ENCODE peak calls at places on chromosomes 5 and 9, in six cellular contexts. One of them, this sample, is unnamed. For H3K4me1, the result is how much of the 10 kb centered on the place peaks cover.

GRCh38 chr5:138032028-138032571 is 779 bp downstream of the FAM13B start:
- DNase-seq in pancreas: peak
- DNase-seq in right lobe of liver: peak
- DNase-seq in ovary: peak
- DNase-seq in PC-9: peak
- DNase-seq in HCT116: no peak
- DNase-seq in this sample: peak

GRCh38 chr9:94971378-94972131 is 245.1 kb downstream of the AOPEP start:
- DNase-seq in pancreas: no peak
- DNase-seq in right lobe of liver: peak
- DNase-seq in ovary: no peak
- DNase-seq in PC-9: no peak
- DNase-seq in HCT116: no peak
- DNase-seq in this sample: no peak

GRCh38 chr9:21017092-21017491 is 14.3 kb downstream of the HACD4 start:
- DNase-seq in pancreas: no peak
- DNase-seq in right lobe of liver: no peak
- DNase-seq in ovary: no peak
- DNase-seq in PC-9: no peak
- DNase-seq in HCT116: no peak
- DNase-seq in this sample: no peak

GRCh38 chr5:20974423-20974822 is 986.4 kb upstream of the CDH18 start:
- DNase-seq in pancreas: no peak
- DNase-seq in right lobe of liver: no peak
- DNase-seq in ovary: no peak
- DNase-seq in PC-9: no peak
- DNase-seq in HCT116: no peak
- DNase-seq in this sample: no peak

GRCh38 chr5:112554089-112554977 is 135.3 kb upstream of the EPB41L4A start:
- DNase-seq in pancreas: no peak
- DNase-seq in right lobe of liver: no peak
- DNase-seq in ovary: no peak
- DNase-seq in PC-9: no peak
- DNase-seq in HCT116: no peak
- DNase-seq in this sample: no peak

GRCh38 chr9:138051586-138052321 is 174.2 kb downstream of the CACNA1B start:
- DNase-seq in pancreas: no peak
- DNase-seq in right lobe of liver: no peak
- DNase-seq in ovary: no peak
- DNase-seq in PC-9: no peak
- DNase-seq in HCT116: no peak
- DNase-seq in this sample: no peak

GRCh38 chr5:77145666-77146065 is 58.6 kb upstream of the ZBED3 start:
- DNase-seq in pancreas: no peak
- DNase-seq in right lobe of liver: no peak
- DNase-seq in ovary: no peak
- DNase-seq in PC-9: no peak
- DNase-seq in HCT116: no peak
- DNase-seq in this sample: no peak

GRCh38 chr9:15277400-15278137 is 29.4 kb downstream of the TTC39B start:
- DNase-seq in pancreas: no peak
- DNase-seq in right lobe of liver: no peak
- DNase-seq in ovary: no peak
- DNase-seq in PC-9: no peak
- DNase-seq in HCT116: peak
- DNase-seq in this sample: no peak

GRCh38 chr9:90946981-90947380 is 145.4 kb downstream of the SYK start:
- DNase-seq in pancreas: no peak
- DNase-seq in right lobe of liver: no peak
- DNase-seq in ovary: no peak
- DNase-seq in PC-9: peak
- DNase-seq in HCT116: no peak
- DNase-seq in this sample: no peak

GRCh38 chr5:160155017-160155725 is 35.9 kb upstream of the PWWP2A start:
- DNase-seq in pancreas: peak
- DNase-seq in right lobe of liver: no peak
- DNase-seq in ovary: no peak
- DNase-seq in PC-9: peak
- DNase-seq in HCT116: no peak
- DNase-seq in this sample: no peak

GRCh38 chr9:29778281-29778849 is 2205.1 kb upstream of the C9orf72 start:
- DNase-seq in pancreas: no peak
- DNase-seq in right lobe of liver: no peak
- DNase-seq in ovary: no peak
- DNase-seq in PC-9: no peak
- DNase-seq in HCT116: no peak
- DNase-seq in this sample: no peak

GRCh38 chr9:87596862-87597261 is 99.2 kb downstream of the DAPK1 start:
- DNase-seq in pancreas: peak
- DNase-seq in right lobe of liver: peak
- DNase-seq in ovary: peak
- DNase-seq in PC-9: no peak
- DNase-seq in HCT116: no peak
- DNase-seq in this sample: peak

GRCh38 chr5:116035123-116035522 is 2.9 kb downstream of the ARL14EPL start:
- DNase-seq in pancreas: no peak
- DNase-seq in right lobe of liver: no peak
- DNase-seq in ovary: no peak
- DNase-seq in PC-9: no peak
- DNase-seq in HCT116: no peak
- DNase-seq in this sample: no peak

GRCh38 chr5:40797273-40798011 is 732 bp downstream of the PRKAA1 start:
- DNase-seq in pancreas: peak
- DNase-seq in right lobe of liver: peak
- DNase-seq in ovary: peak
- DNase-seq in PC-9: peak
- DNase-seq in HCT116: peak
- DNase-seq in this sample: peak

GRCh38 chr5:171424726-171425125 is 5.3 kb downstream of the FGF18 start:
- DNase-seq in pancreas: no peak
- DNase-seq in right lobe of liver: no peak
- DNase-seq in ovary: no peak
- DNase-seq in PC-9: peak
- DNase-seq in HCT116: no peak
- DNase-seq in this sample: no peak

GRCh38 chr5:134569758-134570364 is 44.4 kb downstream of the JADE2 start:
- DNase-seq in pancreas: no peak
- DNase-seq in right lobe of liver: peak
- DNase-seq in ovary: no peak
- DNase-seq in PC-9: no peak
- DNase-seq in HCT116: no peak
- DNase-seq in this sample: no peak

GRCh38 chr5:176664886-176665285 is 17.6 kb downstream of the TSPAN17 start:
- DNase-seq in pancreas: no peak
- DNase-seq in right lobe of liver: no peak
- DNase-seq in ovary: no peak
- DNase-seq in PC-9: no peak
- DNase-seq in HCT116: no peak
- DNase-seq in this sample: no peak

GRCh38 chr5:191036-191948 is at the start of gene LRRC14B:
- DNase-seq in pancreas: peak
- DNase-seq in right lobe of liver: peak
- DNase-seq in ovary: peak
- DNase-seq in PC-9: no peak
- DNase-seq in HCT116: no peak
- DNase-seq in this sample: no peak

GRCh38 chr5:5330723-5331530 is 91.5 kb upstream of the ICE1 start:
- DNase-seq in pancreas: no peak
- DNase-seq in right lobe of liver: no peak
- DNase-seq in ovary: no peak
- DNase-seq in PC-9: no peak
- DNase-seq in HCT116: no peak
- DNase-seq in this sample: no peak

GRCh38 chr5:5271606-5272321 is 131.6 kb downstream of the ADAMTS16 start:
- DNase-seq in pancreas: no peak
- DNase-seq in right lobe of liver: no peak
- DNase-seq in ovary: no peak
- DNase-seq in PC-9: peak
- DNase-seq in HCT116: no peak
- DNase-seq in this sample: no peak

GRCh38 chr9:127311239-127311741 is 46.7 kb downstream of the GARNL3 start:
- DNase-seq in pancreas: peak
- DNase-seq in right lobe of liver: peak
- DNase-seq in ovary: no peak
- DNase-seq in PC-9: peak
- DNase-seq in HCT116: peak
- DNase-seq in this sample: peak

GRCh38 chr9:123679330-123679987 is 250.5 kb downstream of the DENND1A start:
- DNase-seq in pancreas: no peak
- DNase-seq in right lobe of liver: no peak
- DNase-seq in ovary: no peak
- DNase-seq in PC-9: no peak
- DNase-seq in HCT116: no peak
- DNase-seq in this sample: no peak

GRCh38 chr5:171816666-171817065 is 31.0 kb downstream of the SMIM23 start:
- DNase-seq in pancreas: no peak
- DNase-seq in right lobe of liver: no peak
- DNase-seq in ovary: no peak
- DNase-seq in PC-9: no peak
- DNase-seq in HCT116: no peak
- DNase-seq in this sample: no peak

GRCh38 chr9:27765266-27765665 is 192.0 kb upstream of the C9orf72 start:
- DNase-seq in pancreas: no peak
- DNase-seq in right lobe of liver: no peak
- DNase-seq in ovary: no peak
- DNase-seq in PC-9: no peak
- DNase-seq in HCT116: no peak
- DNase-seq in this sample: no peak

GRCh38 chr5:77853353-77853907 is 77.3 kb upstream of the TBCA start:
- DNase-seq in pancreas: no peak
- DNase-seq in right lobe of liver: no peak
- DNase-seq in ovary: no peak
- DNase-seq in PC-9: no peak
- DNase-seq in HCT116: no peak
- DNase-seq in this sample: no peak

GRCh38 chr9:95406114-95406513 is 88.6 kb upstream of the FANCC start:
- DNase-seq in pancreas: no peak
- DNase-seq in right lobe of liver: no peak
- DNase-seq in ovary: no peak
- DNase-seq in PC-9: no peak
- DNase-seq in HCT116: no peak
- DNase-seq in this sample: no peak

GRCh38 chr5:57207681-57208080 is 33.8 kb downstream of the GPBP1 start:
- DNase-seq in pancreas: no peak
- DNase-seq in right lobe of liver: no peak
- DNase-seq in ovary: no peak
- DNase-seq in PC-9: no peak
- DNase-seq in HCT116: no peak
- DNase-seq in this sample: no peak
- H3K4me1 ChIP-seq in pancreas: under half
- H3K4me1 ChIP-seq in right lobe of liver: under half
- H3K4me1 ChIP-seq in ovary: under half
- H3K4me1 ChIP-seq in PC-9: under half
- H3K4me1 ChIP-seq in HCT116: under half
- H3K4me1 ChIP-seq in this sample: under half

DNA sequence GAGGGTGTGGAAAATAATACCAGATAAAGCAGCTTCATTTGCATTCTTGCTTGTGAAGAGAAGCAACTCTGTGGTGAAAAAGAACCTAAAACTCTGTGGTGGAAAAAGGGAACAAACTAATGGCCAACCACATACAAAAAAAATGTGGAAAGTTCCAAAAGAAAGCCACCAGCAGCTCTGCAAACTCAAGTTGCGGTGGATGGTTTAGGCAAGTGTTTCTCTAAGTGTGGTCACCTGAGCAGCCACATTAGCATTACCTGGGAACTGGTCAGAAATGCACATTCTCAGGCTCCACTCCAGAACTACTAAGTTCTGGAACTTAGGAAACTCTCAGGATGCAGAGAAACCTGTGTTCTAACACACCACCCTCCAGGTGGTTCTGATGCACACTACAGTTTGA is 586.4 kb downstream of the ACTL7B start:
- DNase-seq in pancreas: no peak
- DNase-seq in right lobe of liver: no peak
- DNase-seq in ovary: no peak
- DNase-seq in PC-9: no peak
- DNase-seq in HCT116: no peak
- DNase-seq in this sample: no peak
- H3K4me1 ChIP-seq in pancreas: under half
- H3K4me1 ChIP-seq in right lobe of liver: under half
- H3K4me1 ChIP-seq in ovary: under half
- H3K4me1 ChIP-seq in PC-9: under half
- H3K4me1 ChIP-seq in HCT116: under half
- H3K4me1 ChIP-seq in this sample: under half

DNA sequence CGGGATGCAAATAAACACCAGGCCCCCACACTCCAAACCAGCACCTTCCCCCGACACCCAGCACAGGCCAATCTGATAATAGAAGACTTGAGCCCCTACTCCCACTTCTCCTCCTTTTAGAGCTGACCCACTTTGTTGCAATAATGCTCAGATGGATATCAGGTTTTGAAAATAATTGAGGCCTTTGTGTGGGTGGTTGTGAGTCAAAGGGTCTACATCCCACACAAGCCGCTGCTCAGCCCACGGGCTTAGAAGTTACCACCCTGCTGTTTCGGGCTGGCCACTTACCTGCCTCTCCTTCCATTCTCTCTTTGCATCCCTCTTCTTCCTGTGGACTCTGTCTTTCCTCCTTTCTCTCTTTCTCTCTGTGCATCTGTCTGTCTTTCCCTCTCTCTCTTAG is 36.2 kb upstream of the FOXI1 start:
- DNase-seq in pancreas: no peak
- DNase-seq in right lobe of liver: peak
- DNase-seq in ovary: no peak
- DNase-seq in PC-9: no peak
- DNase-seq in HCT116: no peak
- DNase-seq in this sample: no peak
- H3K4me1 ChIP-seq in pancreas: under half
- H3K4me1 ChIP-seq in right lobe of liver: under half
- H3K4me1 ChIP-seq in ovary: under half
- H3K4me1 ChIP-seq in PC-9: under half
- H3K4me1 ChIP-seq in HCT116: under half
- H3K4me1 ChIP-seq in this sample: under half

DNA sequence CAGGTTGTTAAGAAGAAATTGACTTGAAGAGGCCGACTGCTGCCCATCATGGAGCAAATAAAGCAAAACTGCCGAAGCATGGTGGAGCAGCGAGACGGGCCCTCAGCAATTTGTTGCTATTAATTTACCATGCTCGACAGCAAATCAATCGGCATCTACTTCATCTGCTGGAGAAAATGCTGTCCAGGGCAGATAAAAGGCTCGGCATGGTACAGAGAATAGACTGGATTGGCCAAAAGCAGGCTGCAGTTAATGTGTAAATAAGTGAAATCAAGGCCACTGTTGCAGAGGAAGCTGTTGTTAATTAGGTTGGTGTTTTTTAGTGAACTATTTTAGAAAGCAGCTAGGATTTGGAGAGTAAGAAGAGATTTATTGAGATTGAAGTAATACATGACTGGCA is 8.3 kb downstream of the TLE4 start:
- DNase-seq in pancreas: no peak
- DNase-seq in right lobe of liver: no peak
- DNase-seq in ovary: no peak
- DNase-seq in PC-9: no peak
- DNase-seq in HCT116: no peak
- DNase-seq in this sample: no peak
- H3K4me1 ChIP-seq in pancreas: under half
- H3K4me1 ChIP-seq in right lobe of liver: under half
- H3K4me1 ChIP-seq in ovary: under half
- H3K4me1 ChIP-seq in PC-9: under half
- H3K4me1 ChIP-seq in HCT116: under half
- H3K4me1 ChIP-seq in this sample: under half

GRCh38 chr5:65479527-65479926 is 2.2 kb downstream of the ADAMTS6 start:
- DNase-seq in pancreas: no peak
- DNase-seq in right lobe of liver: no peak
- DNase-seq in ovary: no peak
- DNase-seq in PC-9: no peak
- DNase-seq in HCT116: no peak
- DNase-seq in this sample: no peak
- H3K4me1 ChIP-seq in pancreas: under half
- H3K4me1 ChIP-seq in right lobe of liver: under half
- H3K4me1 ChIP-seq in ovary: under half
- H3K4me1 ChIP-seq in PC-9: under half
- H3K4me1 ChIP-seq in HCT116: under half
- H3K4me1 ChIP-seq in this sample: under half